ENCODE peak calls at places on chromosomes 12 and 14, in four cellular contexts. P is tibial artery, W is kidney epithelial cell, Y is A549. K is an unnamed sample.

GRCh38 chr14:42224053-42224888 is 617.6 kb downstream of the LRFN5 start:
- DNase-seq in W (peak), P (peak), Y (peak), K (no peak)

GRCh38 chr12:4355843-4356327 is 23.6 kb downstream of the FGF23 start:
- DNase-seq in Y (peak), P (no peak), W (no peak), K (no peak)

GRCh38 chr12:24705741-24706358 is 243.1 kb downstream of the BCAT1 start:
- DNase-seq in P (no peak), Y (no peak), W (no peak), K (no peak)

GRCh38 chr12:65308001-65308400 is 29.5 kb downstream of the MSRB3 start:
- DNase-seq in W (no peak), P (no peak), Y (no peak), K (no peak)

GRCh38 chr14:104680806-104681688 is 8.4 kb upstream of the INF2 start:
- DNase-seq in Y (peak), P (peak), W (peak), K (peak)

GRCh38 chr12:125890983-125891382 is 825.7 kb downstream of the AACS start:
- DNase-seq in Y (no peak), W (no peak), P (no peak), K (no peak)

GRCh38 chr12:4244868-4245267 is 28.7 kb upstream of the CCND2 start:
- DNase-seq in Y (no peak), W (no peak), P (no peak), K (no peak)

GRCh38 chr12:16347391-16348298 is at the start of gene MGST1:
- DNase-seq in P (peak), W (no peak), Y (peak), K (peak)

GRCh38 chr14:76919431-76919810 is 93.2 kb downstream of the LRRC74A start:
- DNase-seq in W (no peak), Y (no peak), P (no peak), K (no peak)

GRCh38 chr12:26918321-26919215 is 19.2 kb downstream of the INTS13 start:
- DNase-seq in W (no peak), Y (no peak), P (no peak), K (no peak)

GRCh38 chr12:102522768-102523167 is 42.4 kb upstream of the IGF1 start:
- DNase-seq in Y (no peak), W (no peak), P (no peak), K (no peak)

GRCh38 chr12:34300376-34301250 is 278.3 kb downstream of the ALG10 start:
- DNase-seq in W (no peak), P (no peak), Y (no peak), K (no peak)

GRCh38 chr12:77855548-77855947 is 24.9 kb downstream of the NAV3 start:
- DNase-seq in P (no peak), Y (no peak), W (no peak), K (no peak)

GRCh38 chr12:93572712-93573551 is 457 bp downstream of the SOCS2 start:
- DNase-seq in W (no peak), Y (no peak), P (peak), K (no peak)

GRCh38 chr12:31118831-31119530 is 45.3 kb downstream of the DDX11 start:
- DNase-seq in P (no peak), Y (peak), W (no peak), K (no peak)

GRCh38 chr14:100610511-100611217 is 23.4 kb upstream of the BEGAIN start:
- DNase-seq in P (no peak), W (no peak), Y (peak), K (no peak)

GRCh38 chr12:90043264-90043663 is 334.6 kb upstream of the ATP2B1 start:
- DNase-seq in W (no peak), Y (no peak), P (no peak), K (no peak)

GRCh38 chr14:44962573-44963528 is 861 bp downstream of the TOGARAM1 start:
- DNase-seq in P (peak), Y (peak), W (no peak), K (peak)

GRCh38 chr14:35456261-35456660 is 51.7 kb upstream of the NFKBIA start:
- DNase-seq in P (no peak), Y (no peak), W (no peak), K (no peak)

GRCh38 chr14:102776761-102777710 is at the start of gene TRAF3:
- DNase-seq in Y (peak), P (no peak), W (no peak), K (no peak)

GRCh38 chr14:58864751-58865519 is 227.2 kb downstream of the DACT1 start:
- DNase-seq in W (peak), P (no peak), Y (no peak), K (no peak)

GRCh38 chr14:36505892-36506731 is 13.9 kb downstream of the NKX2-1 start:
- DNase-seq in W (no peak), Y (no peak), P (no peak), K (no peak)

GRCh38 chr12:117012189-117012805 is 86.9 kb downstream of the TESC start:
- DNase-seq in W (no peak), Y (no peak), P (no peak), K (no peak)

GRCh38 chr12:98217257-98217656 is 298.1 kb upstream of the TMPO start:
- DNase-seq in Y (no peak), P (no peak), W (no peak), K (no peak)

GRCh38 chr14:20460458-20461229 is 590 bp downstream of the PIP4P1 start:
- DNase-seq in Y (no peak), P (no peak), W (no peak), K (peak)

GRCh38 chr12:49051373-49051764 is 9.2 kb downstream of the KMT2D start:
- DNase-seq in Y (no peak), P (no peak), W (no peak), K (no peak)

GRCh38 chr12:6042447-6042846 is 82.0 kb downstream of the VWF start:
- DNase-seq in W (no peak), Y (no peak), P (no peak), K (no peak)

DNA sequence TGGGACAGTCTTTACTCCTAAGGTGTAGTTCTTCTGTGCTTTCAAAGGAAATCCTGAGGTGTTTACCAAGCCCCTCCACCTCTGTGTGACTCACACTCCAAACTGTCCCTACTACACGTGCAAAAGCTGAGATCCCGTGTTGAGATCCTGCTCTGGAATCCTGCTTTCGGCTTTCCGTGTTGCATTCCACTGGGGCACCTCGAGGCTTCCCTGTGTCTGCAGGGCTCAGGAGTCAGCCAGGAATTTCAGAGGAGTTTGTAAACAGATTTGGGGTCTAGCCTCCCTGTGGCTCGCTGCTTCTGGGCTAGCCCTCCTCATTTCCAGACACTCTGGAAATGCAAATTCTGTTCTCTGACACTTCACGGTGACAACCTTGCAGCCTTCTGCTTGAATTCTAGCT is 48.4 kb downstream of the CACNA2D4 start:
- DNase-seq in Y (no peak), P (no peak), W (no peak), K (no peak)
- H3K4me3 ChIP-seq in Y (no peak), P (no peak), W (no peak), K (no peak)

DNA sequence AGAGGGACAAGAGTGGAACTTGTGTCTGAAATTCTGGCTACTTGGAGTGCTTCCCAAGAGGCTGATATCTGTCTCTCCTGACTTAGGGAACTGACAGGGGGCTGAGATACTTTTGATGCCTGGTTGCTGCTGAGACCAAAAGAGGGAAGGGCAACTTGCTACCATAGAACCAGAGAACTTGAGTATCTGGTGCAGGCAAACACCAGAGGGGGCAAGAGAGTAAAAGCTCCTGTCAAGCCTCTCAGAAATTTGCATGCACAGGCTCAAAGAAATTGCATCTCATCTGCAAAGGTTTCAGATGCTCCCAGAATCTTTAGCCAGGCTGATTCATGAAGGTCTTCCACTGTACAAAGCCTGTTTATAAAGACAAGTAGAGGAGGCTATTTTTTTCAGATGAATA is 391.3 kb upstream of the FOXG1 start:
- DNase-seq in P (no peak), W (no peak), Y (peak), K (no peak)
- TF ChIP-seq CTCF in P (no peak), W (peak), Y (no peak), K (peak)

DNA sequence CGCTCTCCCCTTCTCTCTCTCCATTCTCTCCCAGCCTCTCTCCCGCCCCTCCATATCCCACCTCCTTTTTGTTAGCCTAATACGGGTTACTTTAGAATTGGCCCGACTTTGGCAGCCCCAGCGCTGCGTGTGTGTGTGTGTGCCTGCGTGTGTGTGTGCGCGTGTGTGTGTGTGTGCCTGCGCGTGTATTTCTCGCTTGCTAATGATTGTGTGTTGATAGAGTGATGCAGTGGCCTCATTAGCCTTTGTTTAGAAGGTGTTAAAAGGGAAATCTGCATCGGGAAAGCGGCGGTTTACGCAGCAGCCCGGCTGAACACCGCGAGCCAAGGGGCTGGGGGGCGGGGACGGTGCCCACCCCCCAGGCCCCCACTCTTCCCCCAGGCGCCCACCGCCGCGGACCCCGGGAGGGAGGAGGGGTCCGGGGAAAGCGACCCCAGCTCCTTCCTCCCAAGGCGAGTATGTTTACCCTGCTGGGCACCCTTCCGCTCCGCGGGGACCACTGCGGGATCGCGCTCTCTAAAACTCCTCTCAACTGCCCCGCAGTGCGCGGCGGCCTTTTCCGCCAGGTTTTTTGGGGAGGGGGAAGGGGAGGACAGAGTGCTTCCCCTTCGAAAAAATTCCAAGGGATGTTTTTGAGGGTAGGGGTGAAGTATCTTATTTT is 6.8 kb upstream of the LHX5 start:
- DNase-seq in Y (no peak), W (no peak), P (no peak), K (no peak)
- H3K4me3 ChIP-seq in Y (no peak), W (no peak), P (no peak), K (no peak)

DNA sequence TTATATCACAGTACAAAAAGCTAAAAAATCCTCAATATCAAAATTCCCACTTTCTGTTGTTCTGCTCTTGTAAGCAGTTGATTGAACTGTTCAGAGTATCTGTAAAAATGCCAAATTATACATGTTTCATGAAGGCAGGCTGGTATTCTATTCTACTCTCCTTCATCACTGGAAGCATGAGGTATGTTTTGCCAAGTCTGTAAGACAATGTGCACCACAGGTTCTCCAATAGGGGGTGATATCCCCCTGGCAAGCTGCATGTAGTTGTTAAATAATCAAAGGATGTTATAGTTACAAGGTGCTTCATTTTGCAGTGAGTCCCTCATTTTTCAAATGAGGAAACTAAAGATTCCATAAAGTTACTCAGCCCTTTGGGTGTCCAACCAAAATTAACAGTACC is 15.1 kb upstream of the NEK9 start:
- DNase-seq in W (no peak), P (no peak), Y (peak), K (no peak)
- TF ChIP-seq CTCF in W (peak), P (peak), Y (peak), K (peak)

GRCh38 chr14:23568021-23568599 is 519 bp upstream of the AP1G2 start:
- DNase-seq in Y (no peak), P (no peak), W (no peak), K (no peak)
- H3K4me3 ChIP-seq in Y (peak), P (peak), W (peak), K (peak)

DNA sequence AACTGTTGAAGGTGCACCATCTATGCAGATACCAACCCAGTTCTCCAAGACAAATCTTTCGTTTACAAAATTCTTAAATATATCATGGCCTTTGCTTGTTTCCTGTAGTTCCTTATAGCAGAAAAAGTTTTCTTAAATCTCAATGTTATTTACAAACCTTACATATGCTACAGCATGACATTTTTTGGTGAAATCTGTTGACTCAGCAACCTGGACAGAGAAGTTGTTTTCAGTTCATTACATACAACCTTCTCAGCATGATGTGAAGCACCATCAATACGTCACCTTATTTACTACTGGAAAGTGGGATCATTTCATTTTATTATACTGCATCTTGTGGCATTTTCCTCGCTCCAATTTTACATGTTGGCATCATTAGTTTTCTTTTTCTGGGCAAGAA is 231.9 kb downstream of the SLC16A7 start:
- DNase-seq in Y (no peak), W (no peak), P (no peak), K (no peak)
- TF ChIP-seq CTCF in Y (no peak), W (no peak), P (no peak), K (no peak)

DNA sequence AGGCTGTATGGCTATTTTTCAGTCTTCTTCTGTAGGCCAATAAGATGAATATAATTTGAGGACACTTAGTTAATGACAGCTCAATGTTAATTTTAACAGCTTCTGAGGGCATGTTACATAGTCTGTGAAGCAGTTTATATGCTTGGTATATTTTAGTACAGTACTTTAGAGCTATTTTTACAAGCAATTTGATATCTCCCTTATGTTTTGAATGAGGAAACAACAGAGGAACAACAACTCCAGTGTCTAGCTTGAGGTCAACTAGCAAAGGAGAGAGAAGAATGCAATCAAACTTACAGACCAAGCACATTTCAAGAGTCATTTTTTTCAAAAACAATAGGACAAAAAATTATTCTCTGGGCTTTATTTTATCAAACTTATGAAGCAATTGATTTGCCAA is 469.1 kb upstream of the DCN start:
- DNase-seq in Y (no peak), P (no peak), W (no peak), K (no peak)
- H3K4me3 ChIP-seq in Y (no peak), P (no peak), W (no peak), K (no peak)

K was measured in breast epithelium.